ENCODE peak calls at places on chromosomes 2 and 18, in four cellular contexts. J is colonic mucosa, M is heart right ventricle, A is tibial nerve. Z is an unnamed sample.

GRCh38 chr2:46379213-46380037 is 82.2 kb downstream of the EPAS1 start:
- DNase-seq in J (no peak), M (no peak), A (no peak), Z (no peak)

GRCh38 chr2:54772110-54772509 is 48.6 kb downstream of the EML6 start:
- DNase-seq in J (no peak), M (no peak), A (no peak), Z (no peak)

GRCh38 chr2:164821338-164821737 is 20.3 kb downstream of the COBLL1 start:
- DNase-seq in J (no peak), M (no peak), A (no peak), Z (no peak)

GRCh38 chr2:46555646-46556205 is 76.4 kb downstream of the TMEM247 start:
- DNase-seq in J (no peak), M (no peak), A (no peak), Z (no peak)

GRCh38 chr2:233311241-233311926 is 3.8 kb downstream of the SAG start:
- DNase-seq in J (no peak), M (no peak), A (no peak), Z (no peak)

GRCh38 chr2:2831656-2832055 is 500.6 kb upstream of the MYT1L start:
- DNase-seq in J (peak; percentile 8), M (no peak), A (no peak), Z (no peak)

GRCh38 chr2:229419158-229419557 is 148.1 kb upstream of the PID1 start:
- DNase-seq in J (no peak), M (no peak), A (no peak), Z (no peak)

GRCh38 chr2:121080013-121080772 is 204.8 kb downstream of the TFCP2L1 start:
- DNase-seq in J (peak; percentile 68), M (peak; percentile 51), A (peak; percentile 73), Z (no peak)

GRCh38 chr2:241359481-241360045 is 3.5 kb downstream of the FARP2 start:
- DNase-seq in J (peak; percentile 65), M (no peak), A (no peak), Z (no peak)

GRCh38 chr2:201546576-201546975 is 95.0 kb downstream of the STRADB start:
- DNase-seq in J (no peak), M (no peak), A (no peak), Z (no peak)

GRCh38 chr2:86468162-86469033 is 27.2 kb downstream of the KDM3A start:
- DNase-seq in J (no peak), M (no peak), A (no peak), Z (no peak)

GRCh38 chr2:85852979-85853498 is 35.8 kb downstream of the ST3GAL5 start:
- DNase-seq in J (no peak), M (peak; percentile 33), A (peak; percentile 44), Z (peak; percentile 62)

GRCh38 chr2:172995323-172996244 is 80.1 kb upstream of the MAP3K20 start:
- DNase-seq in J (no peak), M (peak; percentile 40), A (peak; percentile 62), Z (no peak)

GRCh38 chr2:112750560-112750843 is 13.9 kb downstream of the CKAP2L start:
- DNase-seq in J (no peak), M (no peak), A (no peak), Z (no peak)

GRCh38 chr2:2271471-2271941 is 59.6 kb downstream of the MYT1L start:
- DNase-seq in J (no peak), M (peak; percentile 46), A (no peak), Z (no peak)

GRCh38 chr2:19879115-19879514 is 22.7 kb downstream of the TTC32 start:
- DNase-seq in J (no peak), M (no peak), A (no peak), Z (no peak)

GRCh38 chr2:46116616-46117015 is 180.6 kb upstream of the EPAS1 start:
- DNase-seq in J (no peak), M (no peak), A (no peak), Z (no peak)

GRCh38 chr18:58606236-58606635 is 22.7 kb downstream of the ALPK2 start:
- DNase-seq in J (no peak), M (no peak), A (no peak), Z (no peak)

GRCh38 chr2:458431-458827 is 170.5 kb upstream of the ALKAL2 start:
- DNase-seq in J (no peak), M (no peak), A (no peak), Z (no peak)

GRCh38 chr2:25483584-25484266 is 142.0 kb upstream of the DNMT3A start:
- DNase-seq in J (no peak), M (no peak), A (peak; percentile 5), Z (no peak)

GRCh38 chr2:44802409-44803099 is 138.9 kb upstream of the SIX3 start:
- DNase-seq in J (no peak), M (no peak), A (no peak), Z (no peak)
- H3K4me3 ChIP-seq in J (no peak overlapping the region), M (peak overlapping the region; percentile 4), A (peak overlapping the region; percentile 25), Z (peak overlapping the region; percentile 14)

GRCh38 chr18:46596119-46596518 is 60.9 kb downstream of the LOXHD1 start:
- DNase-seq in J (no peak), M (no peak), A (no peak), Z (no peak)

GRCh38 chr18:46601338-46601908 is 55.6 kb downstream of the LOXHD1 start:
- DNase-seq in J (no peak), M (no peak), A (no peak), Z (no peak)
- H3K36me3 ChIP-seq in J (no peaks in the 10 kb centered on the region), M (no peaks in the 10 kb centered on the region), A (no peaks in the 10 kb centered on the region), Z (no peaks in the 10 kb centered on the region)

GRCh38 chr2:136384541-136385303 is 266.8 kb upstream of the CXCR4 start:
- DNase-seq in J (peak; percentile 27), M (no peak), A (peak; percentile 15), Z (no peak)
- H3K4me1 ChIP-seq in J (no peaks in the 10 kb centered on the region), M (no peaks in the 10 kb centered on the region), A (peaks cover 10% of the 10 kb centered on the region), Z (no peaks in the 10 kb centered on the region)

GRCh38 chr2:37228788-37229187 is 2.6 kb downstream of the CEBPZ start:
- DNase-seq in J (no peak), M (no peak), A (no peak), Z (no peak)
- H3K4me3 ChIP-seq in J (no peak overlapping the region), M (no peak overlapping the region), A (no peak overlapping the region), Z (no peak overlapping the region)

GRCh38 chr18:25587545-25587944 is 235.6 kb upstream of the ZNF521 start:
- DNase-seq in J (no peak), M (no peak), A (no peak), Z (no peak)
- H3K36me3 ChIP-seq in J (no peaks in the 10 kb centered on the region), M (no peaks in the 10 kb centered on the region), A (no peaks in the 10 kb centered on the region), Z (no peaks in the 10 kb centered on the region)

DNA sequence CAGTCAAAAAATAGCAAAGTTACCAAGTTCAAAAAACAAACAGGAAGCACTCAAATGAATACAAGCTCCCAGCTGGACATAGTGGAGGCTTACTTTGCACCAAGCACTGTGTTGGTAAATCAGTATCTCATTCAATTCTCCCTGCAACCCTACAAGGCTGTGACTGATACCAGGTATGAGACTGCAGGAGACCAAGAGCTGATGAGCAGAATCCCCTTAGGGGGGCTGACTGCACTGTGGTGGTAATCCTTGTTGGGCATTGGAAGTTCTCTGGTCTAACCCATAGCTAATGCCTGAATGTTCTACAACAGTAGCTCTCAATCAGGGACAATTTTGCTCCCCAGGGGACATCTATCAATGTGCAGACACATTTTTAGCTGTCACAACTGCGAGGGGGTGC is 26.0 kb downstream of the CDH2 start:
- DNase-seq in J (no peak), M (no peak), A (no peak), Z (no peak)
- H3K4me1 ChIP-seq in J (no peaks in the 10 kb centered on the region), M (peaks cover 29% of the 10 kb centered on the region), A (peaks cover 7% of the 10 kb centered on the region), Z (no peaks in the 10 kb centered on the region)